ENCODE peak calls at places on chromosomes 5 and 9, in five cellular contexts. One of them, this sample, is unnamed. For H3K4me1, the result is how much of the 10 kb centered on the place peaks cover.

GRCh38 chr5:50653946-50654345 is 12.5 kb upstream of the PARP8 start:
- DNase-seq in ovary: no peak
- DNase-seq in upper lobe of left lung: peak
- DNase-seq in HepG2: no peak
- DNase-seq in tibial nerve: no peak
- DNase-seq in this sample: peak

GRCh38 chr9:73148447-73148937 is 3.2 kb upstream of the ANXA1 start:
- DNase-seq in ovary: no peak
- DNase-seq in upper lobe of left lung: no peak
- DNase-seq in HepG2: no peak
- DNase-seq in tibial nerve: no peak
- DNase-seq in this sample: no peak

GRCh38 chr9:88532320-88532719 is 2.7 kb upstream of the NXNL2 start:
- DNase-seq in ovary: peak
- DNase-seq in upper lobe of left lung: peak
- DNase-seq in HepG2: no peak
- DNase-seq in tibial nerve: no peak
- DNase-seq in this sample: no peak

GRCh38 chr9:131528186-131528585 is 2.9 kb downstream of the UCK1 start:
- DNase-seq in ovary: no peak
- DNase-seq in upper lobe of left lung: no peak
- DNase-seq in HepG2: no peak
- DNase-seq in tibial nerve: no peak
- DNase-seq in this sample: no peak

GRCh38 chr9:69323886-69324285 is 1.1 kb upstream of the ENTREP1 start:
- DNase-seq in ovary: no peak
- DNase-seq in upper lobe of left lung: no peak
- DNase-seq in HepG2: no peak
- DNase-seq in tibial nerve: no peak
- DNase-seq in this sample: no peak

GRCh38 chr5:75756991-75757390 is 39.8 kb upstream of the POC5 start:
- DNase-seq in ovary: no peak
- DNase-seq in upper lobe of left lung: no peak
- DNase-seq in HepG2: no peak
- DNase-seq in tibial nerve: no peak
- DNase-seq in this sample: no peak

GRCh38 chr9:15390200-15390599 is 32.5 kb upstream of the SNAPC3 start:
- DNase-seq in ovary: no peak
- DNase-seq in upper lobe of left lung: no peak
- DNase-seq in HepG2: no peak
- DNase-seq in tibial nerve: no peak
- DNase-seq in this sample: no peak

GRCh38 chr9:17521456-17521855 is 57.4 kb upstream of the SH3GL2 start:
- DNase-seq in ovary: no peak
- DNase-seq in upper lobe of left lung: no peak
- DNase-seq in HepG2: no peak
- DNase-seq in tibial nerve: no peak
- DNase-seq in this sample: no peak

GRCh38 chr5:167937628-167938000 is 353.8 kb upstream of the WWC1 start:
- DNase-seq in ovary: no peak
- DNase-seq in upper lobe of left lung: no peak
- DNase-seq in HepG2: no peak
- DNase-seq in tibial nerve: no peak
- DNase-seq in this sample: no peak

GRCh38 chr5:112930082-112930344 is 8.0 kb upstream of the REEP5 start:
- DNase-seq in ovary: no peak
- DNase-seq in upper lobe of left lung: no peak
- DNase-seq in HepG2: no peak
- DNase-seq in tibial nerve: no peak
- DNase-seq in this sample: no peak

GRCh38 chr5:90037646-90038045 is 371.9 kb downstream of the CETN3 start:
- DNase-seq in ovary: no peak
- DNase-seq in upper lobe of left lung: no peak
- DNase-seq in HepG2: no peak
- DNase-seq in tibial nerve: no peak
- DNase-seq in this sample: no peak

GRCh38 chr5:159849437-159850191 is 66.7 kb upstream of the ADRA1B start:
- DNase-seq in ovary: no peak
- DNase-seq in upper lobe of left lung: no peak
- DNase-seq in HepG2: no peak
- DNase-seq in tibial nerve: no peak
- DNase-seq in this sample: no peak

GRCh38 chr9:114289571-114290481 is 33.1 kb upstream of the ORM1 start:
- DNase-seq in ovary: peak
- DNase-seq in upper lobe of left lung: peak
- DNase-seq in HepG2: no peak
- DNase-seq in tibial nerve: peak
- DNase-seq in this sample: peak

GRCh38 chr9:136910197-136910900 is 24.0 kb downstream of the TRAF2 start:
- DNase-seq in ovary: no peak
- DNase-seq in upper lobe of left lung: no peak
- DNase-seq in HepG2: no peak
- DNase-seq in tibial nerve: no peak
- DNase-seq in this sample: no peak

DNA sequence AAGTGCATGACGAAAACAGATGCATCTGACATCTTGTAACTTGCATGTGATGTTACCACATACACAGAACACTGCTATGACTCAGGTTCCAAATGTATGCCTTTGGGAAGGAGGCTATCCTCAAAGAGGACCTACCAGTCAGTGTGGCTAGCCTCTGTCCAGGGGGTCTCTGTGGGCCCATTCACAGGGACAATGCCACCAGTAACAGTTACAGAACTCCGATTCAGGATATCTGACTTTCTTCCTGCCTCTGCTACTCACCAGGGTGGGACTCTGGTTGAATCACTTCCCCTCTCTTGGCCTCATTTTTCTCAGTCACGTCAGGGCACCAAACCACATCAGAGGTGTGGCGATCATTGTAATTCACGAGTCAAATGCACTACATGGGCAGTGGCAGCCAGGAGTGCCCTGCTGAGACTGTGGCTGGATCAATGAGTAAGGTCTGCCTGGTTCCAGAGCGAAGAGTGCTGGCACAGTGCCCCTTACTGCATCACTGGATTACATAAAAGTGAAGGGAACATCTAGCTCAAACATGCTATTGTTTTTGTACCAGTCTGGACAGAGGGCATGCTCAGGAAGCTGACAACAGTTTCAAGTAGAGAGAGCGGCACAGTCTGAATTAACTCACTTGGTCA is 13.2 kb downstream of the ATOX1 start:
- DNase-seq in ovary: no peak
- DNase-seq in upper lobe of left lung: peak
- DNase-seq in HepG2: no peak
- DNase-seq in tibial nerve: peak
- DNase-seq in this sample: peak
- H3K4me1 ChIP-seq in ovary: under half
- H3K4me1 ChIP-seq in upper lobe of left lung: under half
- H3K4me1 ChIP-seq in HepG2: under half
- H3K4me1 ChIP-seq in tibial nerve: half or more
- H3K4me1 ChIP-seq in this sample: under half

GRCh38 chr9:124500028-124500795 is 7.0 kb downstream of the NR5A1 start:
- DNase-seq in ovary: no peak
- DNase-seq in upper lobe of left lung: no peak
- DNase-seq in HepG2: no peak
- DNase-seq in tibial nerve: no peak
- DNase-seq in this sample: no peak

GRCh38 chr9:124498040-124498439 is 9.2 kb downstream of the NR5A1 start:
- DNase-seq in ovary: no peak
- DNase-seq in upper lobe of left lung: no peak
- DNase-seq in HepG2: no peak
- DNase-seq in tibial nerve: no peak
- DNase-seq in this sample: no peak

GRCh38 chr9:124497441-124497840 is 9.8 kb downstream of the NR5A1 start:
- DNase-seq in ovary: no peak
- DNase-seq in upper lobe of left lung: no peak
- DNase-seq in HepG2: no peak
- DNase-seq in tibial nerve: no peak
- DNase-seq in this sample: no peak

GRCh38 chr9:124498499-124499146 is 8.6 kb downstream of the NR5A1 start:
- DNase-seq in ovary: no peak
- DNase-seq in upper lobe of left lung: no peak
- DNase-seq in HepG2: no peak
- DNase-seq in tibial nerve: no peak
- DNase-seq in this sample: no peak

GRCh38 chr9:124499214-124499613 is 8.0 kb downstream of the NR5A1 start:
- DNase-seq in ovary: no peak
- DNase-seq in upper lobe of left lung: no peak
- DNase-seq in HepG2: no peak
- DNase-seq in tibial nerve: no peak
- DNase-seq in this sample: no peak
- TF ChIP-seq EP300 in ovary: no peak
- TF ChIP-seq EP300 in upper lobe of left lung: no peak
- TF ChIP-seq EP300 in HepG2: no peak
- TF ChIP-seq EP300 in tibial nerve: no peak
- TF ChIP-seq EP300 in this sample: no peak

DNA sequence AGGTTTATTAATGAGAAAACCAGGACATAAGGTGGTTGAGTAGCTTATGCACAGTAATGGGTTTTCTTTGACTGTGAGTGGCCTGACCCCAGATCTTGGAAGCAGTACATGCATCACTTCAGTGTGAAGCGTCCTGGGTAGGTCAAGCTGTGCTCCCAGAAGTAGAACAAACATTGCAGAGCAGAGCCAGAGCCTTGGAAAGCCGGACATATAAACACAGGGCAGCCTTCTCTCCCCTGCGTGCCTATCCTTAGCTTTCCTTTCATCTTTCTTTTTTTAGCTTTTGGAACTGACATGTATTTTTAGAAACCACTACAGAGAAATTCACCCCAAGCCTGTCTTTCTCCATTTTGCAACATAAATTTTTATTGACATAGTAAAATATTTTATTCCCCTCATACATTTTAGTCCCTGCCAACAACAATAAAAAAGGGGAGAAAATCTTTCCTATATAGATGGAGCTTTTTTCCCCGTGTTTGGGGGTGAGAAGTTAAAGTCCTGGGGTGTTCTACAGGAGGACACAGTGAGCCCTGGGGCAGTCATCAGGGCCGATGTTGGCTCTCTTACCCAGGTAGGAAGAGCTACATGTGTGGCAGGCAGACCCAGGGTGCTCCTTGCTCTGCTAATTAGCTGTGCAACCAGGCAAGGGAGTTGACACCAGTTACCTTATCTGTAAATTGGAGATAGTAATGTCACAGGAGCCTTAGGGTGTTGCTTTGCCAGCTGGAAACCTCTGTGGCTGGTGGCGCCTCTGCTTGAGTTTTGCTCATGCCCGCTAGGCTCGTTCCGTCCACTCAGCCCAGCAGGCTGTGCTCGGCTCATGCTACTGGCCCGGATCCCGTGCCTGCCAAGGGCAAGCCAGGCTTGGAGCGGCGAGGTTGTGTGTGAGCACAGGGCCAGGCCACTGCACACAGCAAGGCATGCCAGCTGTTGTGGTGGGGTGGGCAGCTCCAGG is 389.6 kb downstream of the KDM4C start:
- DNase-seq in ovary: peak
- DNase-seq in upper lobe of left lung: no peak
- DNase-seq in HepG2: no peak
- DNase-seq in tibial nerve: no peak
- DNase-seq in this sample: peak
- H3K4me1 ChIP-seq in ovary: under half
- H3K4me1 ChIP-seq in upper lobe of left lung: under half
- H3K4me1 ChIP-seq in HepG2: under half
- H3K4me1 ChIP-seq in tibial nerve: under half
- H3K4me1 ChIP-seq in this sample: under half

DNA sequence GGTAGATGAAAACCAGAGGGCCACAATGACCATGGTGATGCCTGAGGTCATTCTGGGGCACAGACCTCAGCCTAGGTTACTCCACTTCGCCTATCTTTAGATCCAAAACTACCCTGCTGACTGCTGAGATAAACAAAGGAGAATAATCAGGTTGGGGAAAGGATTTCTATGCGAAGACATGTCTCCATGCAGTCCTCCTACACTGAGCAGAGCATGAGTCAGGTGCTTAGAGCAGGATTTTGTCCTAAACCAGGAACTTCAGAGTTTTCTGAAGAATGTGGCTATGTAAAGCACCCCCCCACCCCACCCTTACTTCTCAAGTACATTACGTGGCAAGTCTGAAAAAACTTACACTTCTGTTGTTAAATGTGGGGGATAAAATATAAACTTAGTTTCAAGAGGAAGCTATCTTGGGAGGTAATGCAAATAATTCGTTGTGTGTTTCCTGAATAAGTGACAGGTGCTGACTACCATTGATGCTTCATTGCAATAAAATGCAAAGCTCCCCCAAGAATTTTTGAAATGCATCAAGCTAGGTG is 19.4 kb downstream of the PDCD1LG2 start:
- DNase-seq in ovary: no peak
- DNase-seq in upper lobe of left lung: no peak
- DNase-seq in HepG2: no peak
- DNase-seq in tibial nerve: no peak
- DNase-seq in this sample: no peak
- TF ChIP-seq EP300 in ovary: no peak
- TF ChIP-seq EP300 in upper lobe of left lung: no peak
- TF ChIP-seq EP300 in HepG2: no peak
- TF ChIP-seq EP300 in tibial nerve: no peak
- TF ChIP-seq EP300 in this sample: no peak

DNA sequence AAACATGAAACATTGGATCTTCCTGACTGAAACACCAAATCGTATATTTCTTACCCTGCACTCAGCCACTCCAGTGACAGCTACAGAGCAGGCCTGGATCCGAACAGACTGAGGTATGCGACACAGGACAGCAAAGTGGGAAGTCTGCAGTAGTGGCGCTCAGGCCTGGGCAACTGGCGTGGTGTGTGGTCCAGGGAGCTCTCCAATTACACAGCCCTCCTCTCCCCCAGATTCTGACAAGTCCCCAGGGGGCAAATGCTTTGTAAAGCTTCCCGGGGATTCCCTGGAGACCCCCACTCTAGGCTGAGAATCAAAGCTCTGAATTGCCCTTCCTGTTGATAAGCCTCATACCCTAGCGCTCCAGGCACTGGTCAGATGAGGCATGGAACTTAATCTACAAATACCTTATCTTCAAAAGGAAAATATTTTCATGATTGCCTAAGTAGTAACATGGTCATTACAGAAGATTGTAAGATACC is 104.8 kb upstream of the ERCC6L2 start:
- DNase-seq in ovary: no peak
- DNase-seq in upper lobe of left lung: no peak
- DNase-seq in HepG2: no peak
- DNase-seq in tibial nerve: no peak
- DNase-seq in this sample: no peak
- H3K4me1 ChIP-seq in ovary: under half
- H3K4me1 ChIP-seq in upper lobe of left lung: under half
- H3K4me1 ChIP-seq in HepG2: half or more
- H3K4me1 ChIP-seq in tibial nerve: under half
- H3K4me1 ChIP-seq in this sample: under half

GRCh38 chr5:140549237-140550144 is 2.0 kb downstream of the EIF4EBP3 start:
- DNase-seq in ovary: no peak
- DNase-seq in upper lobe of left lung: peak
- DNase-seq in HepG2: no peak
- DNase-seq in tibial nerve: no peak
- DNase-seq in this sample: peak
- TF ChIP-seq EP300 in ovary: no peak
- TF ChIP-seq EP300 in upper lobe of left lung: no peak
- TF ChIP-seq EP300 in HepG2: no peak
- TF ChIP-seq EP300 in tibial nerve: no peak
- TF ChIP-seq EP300 in this sample: no peak